ENCODE peak calls at places on chromosomes 7 and 10, in seven cellular contexts. One of them, this sample, is unnamed.

GRCh38 chr7:157335256-157335655 is 1.5 kb upstream of the DNAJB6 start:
- DNase-seq in coronary artery: no peak
- DNase-seq in HFF-Myc: no peak
- DNase-seq in WTC11: no peak
- DNase-seq in prostate gland: no peak
- DNase-seq in epithelial cell of esophagus: no peak
- DNase-seq in fibroblast of mammary gland: no peak
- DNase-seq in this sample: no peak

GRCh38 chr7:1219516-1219915 is 13.2 kb upstream of the UNCX start:
- DNase-seq in HFF-Myc: no peak
- DNase-seq in WTC11: no peak
- DNase-seq in coronary artery: no peak
- DNase-seq in fibroblast of mammary gland: no peak
- DNase-seq in epithelial cell of esophagus: no peak
- DNase-seq in prostate gland: no peak
- DNase-seq in this sample: peak

GRCh38 chr7:129950191-129950940 is 2.4 kb downstream of the UBE2H start:
- DNase-seq in HFF-Myc: no peak
- DNase-seq in WTC11: no peak
- DNase-seq in coronary artery: no peak
- DNase-seq in epithelial cell of esophagus: peak
- DNase-seq in fibroblast of mammary gland: no peak
- DNase-seq in prostate gland: no peak
- DNase-seq in this sample: peak

GRCh38 chr7:83934118-83934734 is 260.4 kb downstream of the SEMA3A start:
- DNase-seq in prostate gland: no peak
- DNase-seq in coronary artery: no peak
- DNase-seq in WTC11: no peak
- DNase-seq in fibroblast of mammary gland: peak
- DNase-seq in epithelial cell of esophagus: no peak
- DNase-seq in HFF-Myc: no peak
- DNase-seq in this sample: no peak

GRCh38 chr10:107971411-107971810 is 806.9 kb upstream of the SORCS1 start:
- DNase-seq in coronary artery: no peak
- DNase-seq in fibroblast of mammary gland: peak
- DNase-seq in HFF-Myc: no peak
- DNase-seq in WTC11: no peak
- DNase-seq in epithelial cell of esophagus: peak
- DNase-seq in prostate gland: no peak
- DNase-seq in this sample: no peak

GRCh38 chr7:139687980-139688632 is 89.7 kb downstream of the HIPK2 start:
- DNase-seq in prostate gland: no peak
- DNase-seq in coronary artery: no peak
- DNase-seq in fibroblast of mammary gland: peak
- DNase-seq in WTC11: no peak
- DNase-seq in epithelial cell of esophagus: peak
- DNase-seq in HFF-Myc: peak
- DNase-seq in this sample: no peak

GRCh38 chr10:92891885-92892705 is 43.8 kb downstream of the EXOC6 start:
- DNase-seq in prostate gland: peak
- DNase-seq in epithelial cell of esophagus: peak
- DNase-seq in HFF-Myc: peak
- DNase-seq in WTC11: no peak
- DNase-seq in fibroblast of mammary gland: peak
- DNase-seq in coronary artery: no peak
- DNase-seq in this sample: no peak

GRCh38 chr10:3195286-3195685 is 22.7 kb upstream of the PITRM1 start:
- DNase-seq in epithelial cell of esophagus: no peak
- DNase-seq in HFF-Myc: no peak
- DNase-seq in prostate gland: no peak
- DNase-seq in fibroblast of mammary gland: no peak
- DNase-seq in WTC11: no peak
- DNase-seq in coronary artery: no peak
- DNase-seq in this sample: no peak

GRCh38 chr10:104308439-104308903 is 29.8 kb downstream of the ITPRIP start:
- DNase-seq in coronary artery: no peak
- DNase-seq in WTC11: no peak
- DNase-seq in prostate gland: no peak
- DNase-seq in fibroblast of mammary gland: peak
- DNase-seq in epithelial cell of esophagus: no peak
- DNase-seq in HFF-Myc: no peak
- DNase-seq in this sample: peak

GRCh38 chr7:116780521-116780920 is 81.9 kb upstream of the CAPZA2 start:
- DNase-seq in coronary artery: no peak
- DNase-seq in epithelial cell of esophagus: no peak
- DNase-seq in WTC11: no peak
- DNase-seq in HFF-Myc: no peak
- DNase-seq in fibroblast of mammary gland: no peak
- DNase-seq in prostate gland: no peak
- DNase-seq in this sample: no peak

GRCh38 chr7:135661311-135662122 is 797 bp upstream of the STMP1 start:
- DNase-seq in prostate gland: no peak
- DNase-seq in fibroblast of mammary gland: no peak
- DNase-seq in coronary artery: no peak
- DNase-seq in epithelial cell of esophagus: peak
- DNase-seq in HFF-Myc: no peak
- DNase-seq in WTC11: no peak
- DNase-seq in this sample: no peak

GRCh38 chr10:27240891-27241639 is 468 bp upstream of the ACBD5 start:
- DNase-seq in WTC11: peak
- DNase-seq in coronary artery: no peak
- DNase-seq in fibroblast of mammary gland: peak
- DNase-seq in epithelial cell of esophagus: peak
- DNase-seq in HFF-Myc: no peak
- DNase-seq in prostate gland: peak
- DNase-seq in this sample: peak

GRCh38 chr7:134120405-134120804 is 6.7 kb upstream of the LRGUK start:
- DNase-seq in WTC11: no peak
- DNase-seq in HFF-Myc: no peak
- DNase-seq in fibroblast of mammary gland: peak
- DNase-seq in prostate gland: no peak
- DNase-seq in epithelial cell of esophagus: no peak
- DNase-seq in coronary artery: no peak
- DNase-seq in this sample: no peak

GRCh38 chr10:3747248-3747960 is 37.6 kb downstream of the KLF6 start:
- DNase-seq in prostate gland: no peak
- DNase-seq in fibroblast of mammary gland: no peak
- DNase-seq in coronary artery: no peak
- DNase-seq in HFF-Myc: no peak
- DNase-seq in epithelial cell of esophagus: no peak
- DNase-seq in WTC11: no peak
- DNase-seq in this sample: no peak

GRCh38 chr10:131735577-131735976 is 165.2 kb upstream of the PPP2R2D start:
- DNase-seq in prostate gland: no peak
- DNase-seq in epithelial cell of esophagus: no peak
- DNase-seq in WTC11: no peak
- DNase-seq in coronary artery: peak
- DNase-seq in HFF-Myc: no peak
- DNase-seq in fibroblast of mammary gland: no peak
- DNase-seq in this sample: no peak

GRCh38 chr7:17774248-17774647 is 166.0 kb downstream of the SNX13 start:
- DNase-seq in epithelial cell of esophagus: peak
- DNase-seq in HFF-Myc: peak
- DNase-seq in prostate gland: no peak
- DNase-seq in coronary artery: no peak
- DNase-seq in fibroblast of mammary gland: peak
- DNase-seq in WTC11: no peak
- DNase-seq in this sample: no peak

DNA sequence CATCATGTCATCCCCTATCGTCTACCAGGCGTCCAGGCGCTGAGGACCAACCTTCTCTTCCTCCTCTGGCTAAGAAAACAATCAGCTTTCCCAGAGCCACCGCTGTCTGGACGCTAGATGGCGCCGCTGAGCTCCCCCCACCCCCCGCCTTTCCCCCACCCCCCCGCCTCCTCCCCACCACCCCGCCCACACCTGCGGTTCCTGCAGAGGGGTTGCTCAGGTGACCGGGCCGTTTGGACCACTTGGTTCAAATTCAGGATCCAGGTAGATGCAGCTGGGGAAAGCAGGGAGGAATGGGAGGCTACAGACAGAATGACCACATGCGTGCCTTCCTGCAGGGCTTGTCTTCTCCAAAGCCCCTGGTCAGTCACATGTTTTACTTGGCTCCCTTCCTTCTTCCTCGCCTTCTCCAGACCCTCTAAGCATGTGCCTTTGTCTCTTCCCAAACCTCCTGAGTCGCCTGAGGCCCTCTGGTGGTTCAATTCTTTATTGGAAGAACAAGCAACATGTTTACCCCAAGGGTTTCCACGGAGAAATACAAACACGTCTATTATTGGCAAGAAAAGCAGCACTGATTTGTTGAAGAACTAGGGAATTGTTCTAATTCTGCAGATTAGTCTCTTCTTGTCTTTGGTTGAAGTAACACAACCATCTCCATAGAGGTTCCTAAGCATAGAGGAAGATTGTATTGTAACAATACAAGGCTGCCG is 24.7 kb downstream of the AOC1 start:
- DNase-seq in epithelial cell of esophagus: peak
- DNase-seq in WTC11: peak
- DNase-seq in HFF-Myc: peak
- DNase-seq in coronary artery: no peak
- DNase-seq in fibroblast of mammary gland: peak
- DNase-seq in prostate gland: peak
- DNase-seq in this sample: peak
- TF ChIP-seq CTCF in epithelial cell of esophagus: peak
- TF ChIP-seq CTCF in WTC11: peak
- TF ChIP-seq CTCF in HFF-Myc: peak
- TF ChIP-seq CTCF in coronary artery: no peak
- TF ChIP-seq CTCF in fibroblast of mammary gland: peak
- TF ChIP-seq CTCF in prostate gland: no peak
- TF ChIP-seq CTCF in this sample: peak

GRCh38 chr7:123054357-123055133 is 59.0 kb upstream of the TAS2R16 start:
- DNase-seq in fibroblast of mammary gland: no peak
- DNase-seq in coronary artery: no peak
- DNase-seq in epithelial cell of esophagus: peak
- DNase-seq in prostate gland: no peak
- DNase-seq in HFF-Myc: no peak
- DNase-seq in WTC11: peak
- DNase-seq in this sample: no peak
- TF ChIP-seq CTCF in fibroblast of mammary gland: no peak
- TF ChIP-seq CTCF in coronary artery: no peak
- TF ChIP-seq CTCF in epithelial cell of esophagus: no peak
- TF ChIP-seq CTCF in prostate gland: no peak
- TF ChIP-seq CTCF in HFF-Myc: no peak
- TF ChIP-seq CTCF in WTC11: no peak
- TF ChIP-seq CTCF in this sample: no peak

GRCh38 chr7:103074519-103075336 is at the start of the genes ARMC10 and FBXL13:
- DNase-seq in prostate gland: peak
- DNase-seq in WTC11: peak
- DNase-seq in epithelial cell of esophagus: peak
- DNase-seq in coronary artery: peak
- DNase-seq in fibroblast of mammary gland: peak
- DNase-seq in HFF-Myc: peak
- DNase-seq in this sample: peak
- TF ChIP-seq CTCF in prostate gland: no peak
- TF ChIP-seq CTCF in WTC11: no peak
- TF ChIP-seq CTCF in epithelial cell of esophagus: no peak
- TF ChIP-seq CTCF in coronary artery: no peak
- TF ChIP-seq CTCF in fibroblast of mammary gland: no peak
- TF ChIP-seq CTCF in HFF-Myc: no peak
- TF ChIP-seq CTCF in this sample: no peak

GRCh38 chr7:76091506-76091905 is 43.6 kb downstream of the MDH2 start:
- DNase-seq in epithelial cell of esophagus: peak
- DNase-seq in fibroblast of mammary gland: no peak
- DNase-seq in prostate gland: no peak
- DNase-seq in HFF-Myc: no peak
- DNase-seq in WTC11: no peak
- DNase-seq in coronary artery: no peak
- DNase-seq in this sample: no peak
- TF ChIP-seq CTCF in epithelial cell of esophagus: no peak
- TF ChIP-seq CTCF in fibroblast of mammary gland: no peak
- TF ChIP-seq CTCF in prostate gland: no peak
- TF ChIP-seq CTCF in HFF-Myc: no peak
- TF ChIP-seq CTCF in WTC11: no peak
- TF ChIP-seq CTCF in coronary artery: no peak
- TF ChIP-seq CTCF in this sample: no peak

DNA sequence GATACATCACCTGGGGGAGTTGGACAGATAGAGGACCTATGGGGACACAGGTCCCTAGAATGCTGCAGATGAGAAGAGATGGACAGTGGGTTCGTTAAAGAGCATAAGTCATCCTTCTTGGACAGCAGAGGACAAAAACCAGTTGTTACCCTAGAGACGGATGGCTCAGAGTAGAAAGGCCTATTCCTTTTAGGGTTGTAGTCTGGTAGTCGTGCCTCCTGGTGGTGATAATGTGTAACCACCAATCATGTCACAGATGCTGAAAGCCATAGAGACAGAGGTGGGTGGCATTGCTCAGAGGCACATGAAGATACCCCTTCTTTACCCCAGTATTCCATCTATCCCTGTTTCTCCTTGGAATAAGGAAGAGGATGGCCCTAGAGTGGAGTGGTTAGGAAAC is 554.6 kb downstream of the SORCS1 start:
- DNase-seq in prostate gland: no peak
- DNase-seq in WTC11: peak
- DNase-seq in coronary artery: no peak
- DNase-seq in HFF-Myc: no peak
- DNase-seq in epithelial cell of esophagus: peak
- DNase-seq in fibroblast of mammary gland: peak
- DNase-seq in this sample: no peak
- TF ChIP-seq CTCF in prostate gland: no peak
- TF ChIP-seq CTCF in WTC11: peak
- TF ChIP-seq CTCF in coronary artery: no peak
- TF ChIP-seq CTCF in HFF-Myc: no peak
- TF ChIP-seq CTCF in epithelial cell of esophagus: peak
- TF ChIP-seq CTCF in fibroblast of mammary gland: peak
- TF ChIP-seq CTCF in this sample: no peak

DNA sequence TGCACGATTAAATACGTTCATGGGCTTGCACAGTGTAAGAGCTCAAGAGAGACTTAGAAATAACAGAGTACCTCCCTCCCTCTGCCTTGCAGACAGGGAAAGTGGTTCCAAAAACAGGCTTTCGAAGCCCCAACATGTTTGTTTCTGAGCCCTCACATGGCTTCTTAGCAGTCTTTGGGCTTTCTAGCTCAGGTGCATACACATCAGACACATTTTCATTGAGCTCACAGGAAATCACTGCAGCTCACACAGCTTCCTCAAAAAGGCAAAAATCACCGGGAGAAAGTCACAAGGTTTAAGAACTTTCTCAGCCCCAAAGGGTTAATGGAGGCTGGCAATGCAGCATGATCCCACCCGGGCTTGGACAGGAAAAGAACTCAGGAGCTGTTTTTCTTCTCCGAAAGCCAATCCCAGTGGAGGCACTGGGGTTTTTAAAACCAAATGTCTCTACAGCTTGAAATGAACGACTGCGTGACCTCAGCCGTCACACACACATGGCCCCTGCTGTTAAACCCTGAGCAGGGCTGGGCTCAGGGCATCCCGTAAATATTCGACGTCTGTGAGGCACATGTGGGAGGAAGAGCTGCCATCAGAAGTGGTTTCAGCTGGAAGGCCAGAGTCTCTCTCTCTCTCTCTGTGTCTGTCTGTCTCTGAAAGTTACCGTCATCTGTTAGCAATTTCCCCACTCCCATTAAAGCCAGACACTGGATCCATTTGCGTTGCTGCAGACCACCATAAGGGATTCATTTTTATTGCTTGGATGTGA is 69.7 kb downstream of the CALML3 start:
- DNase-seq in WTC11: no peak
- DNase-seq in HFF-Myc: peak
- DNase-seq in fibroblast of mammary gland: peak
- DNase-seq in epithelial cell of esophagus: no peak
- DNase-seq in coronary artery: no peak
- DNase-seq in prostate gland: no peak
- DNase-seq in this sample: no peak
- TF ChIP-seq CTCF in WTC11: no peak
- TF ChIP-seq CTCF in HFF-Myc: no peak
- TF ChIP-seq CTCF in fibroblast of mammary gland: no peak
- TF ChIP-seq CTCF in epithelial cell of esophagus: no peak
- TF ChIP-seq CTCF in coronary artery: no peak
- TF ChIP-seq CTCF in prostate gland: no peak
- TF ChIP-seq CTCF in this sample: no peak